ENCODE peak calls at places on chromosomes 5 and 9, in five cellular contexts. M is stomach, Y is psoas muscle, V is brain microvascular endothelial cell, O is Peyer's patch. J is an unnamed sample.
A peak's percentile ranks its signal among the peaks of the same experiment; 100 is the strongest.

GRCh38 chr9:15160673-15161072 is 146.3 kb downstream of the TTC39B start:
- DNase-seq in Y (no peak), V (no peak), M (no peak), O (no peak), J (no peak)

GRCh38 chr9:136088939-136089696 is 6.0 kb downstream of the NACC2 start:
- DNase-seq in M (no peak), V (no peak), Y (peak; percentile 42), O (no peak), J (no peak)

GRCh38 chr9:110808599-110808980 is 140.0 kb downstream of the MUSK start:
- DNase-seq in M (no peak), Y (no peak), O (no peak), V (no peak), J (no peak)

GRCh38 chr5:102796014-102796413 is 40.9 kb downstream of the PAM start:
- DNase-seq in M (no peak), V (no peak), Y (no peak), O (no peak), J (no peak)

GRCh38 chr5:176741566-176742211 is 68.7 kb upstream of the UNC5A start:
- DNase-seq in M (peak; percentile 10), Y (no peak), O (peak; percentile 27), V (no peak), J (no peak)

GRCh38 chr5:178288373-178289368 is 56.1 kb upstream of the PHYKPL start:
- DNase-seq in V (peak; percentile 3), M (no peak), O (no peak), Y (peak; percentile 2), J (peak; percentile 16)

GRCh38 chr5:98568336-98568735 is 205.1 kb upstream of the RGMB start:
- DNase-seq in V (peak; percentile 27), O (no peak), M (no peak), Y (no peak), J (no peak)

GRCh38 chr9:134546231-134546731 is 95.3 kb upstream of the COL5A1 start:
- DNase-seq in M (no peak), O (no peak), V (no peak), Y (no peak), J (no peak)

GRCh38 chr9:2662496-2662895 is 40.9 kb downstream of the VLDLR start:
- DNase-seq in M (peak; percentile 26), Y (no peak), V (no peak), O (no peak), J (no peak)

GRCh38 chr5:1887400-1888360 is 5.0 kb upstream of the IRX4 start:
- DNase-seq in O (no peak), V (no peak), M (no peak), Y (no peak), J (no peak)

GRCh38 chr9:35907732-35908483 is 1.4 kb upstream of the SPAAR start:
- DNase-seq in M (peak; percentile 47), O (peak; percentile 78), V (peak; percentile 65), Y (peak; percentile 76), J (peak; percentile 85)

GRCh38 chr9:14326264-14326826 is 12.4 kb upstream of the NFIB start:
- DNase-seq in M (no peak), V (peak; percentile 16), O (no peak), Y (no peak), J (no peak)

GRCh38 chr5:140131967-140132409 is 6.3 kb downstream of the IGIP start:
- DNase-seq in O (no peak), V (peak; percentile 85), M (peak; percentile 39), Y (peak; percentile 44), J (no peak)

GRCh38 chr9:38067611-38067891 is 1.5 kb downstream of the SHB start:
- DNase-seq in V (no peak), M (peak; percentile 44), Y (peak; percentile 36), O (peak; percentile 60), J (no peak)

GRCh38 chr5:177478711-177479646 is 5.5 kb upstream of the DBN1 start:
- DNase-seq in M (peak; percentile 80), O (peak; percentile 73), V (peak; percentile 15), Y (peak; percentile 86), J (no peak)

GRCh38 chr9:16337322-16338029 is 533.0 kb downstream of the BNC2 start:
- DNase-seq in V (peak; percentile 90), M (no peak), O (peak; percentile 51), Y (no peak), J (peak; percentile 2)

GRCh38 chr5:117261948-117262606 is 687.5 kb upstream of the SEMA6A start:
- DNase-seq in Y (no peak), O (no peak), M (no peak), V (no peak), J (no peak)

GRCh38 chr9:89481161-89481915 is 16.6 kb downstream of the SEMA4D start:
- DNase-seq in V (no peak), M (no peak), Y (no peak), O (peak; percentile 68), J (no peak)

GRCh38 chr5:37926732-37927131 is 86.9 kb upstream of the GDNF start:
- DNase-seq in M (no peak), Y (no peak), V (no peak), O (no peak), J (no peak)

GRCh38 chr9:26971721-26972120 is 15.5 kb downstream of the IFT74 start:
- DNase-seq in Y (no peak), M (no peak), V (no peak), O (no peak), J (no peak)

GRCh38 chr5:136057401-136057951 is 28.7 kb downstream of the TGFBI start:
- DNase-seq in M (no peak), O (no peak), V (peak; percentile 53), Y (no peak), J (no peak)

GRCh38 chr9:89920901-89921300 is 316.1 kb downstream of the GADD45G start:
- DNase-seq in Y (no peak), O (no peak), V (no peak), M (no peak), J (no peak)

GRCh38 chr5:150779397-150780179 is 1.0 kb downstream of the SMIM3 start:
- DNase-seq in M (no peak), Y (no peak), V (no peak), O (no peak), J (no peak)

GRCh38 chr9:88379352-88379751 is 8.9 kb upstream of the SPIN1 start:
- DNase-seq in O (no peak), V (no peak), M (no peak), Y (no peak), J (no peak)

GRCh38 chr9:76374702-76375543 is 19.3 kb downstream of the RFK start:
- DNase-seq in M (peak; percentile 90), Y (peak; percentile 66), O (peak; percentile 91), V (peak; percentile 80), J (peak; percentile 97)

GRCh38 chr5:168472329-168472728 is 13.9 kb upstream of the RARS1 start:
- DNase-seq in V (peak; percentile 94), M (no peak), O (no peak), Y (no peak), J (no peak)

GRCh38 chr5:344668-345067 is 23.2 kb downstream of the AHRR start:
- DNase-seq in M (no peak), O (no peak), Y (no peak), V (no peak), J (no peak)

GRCh38 chr5:108144332-108144731 is 237.6 kb downstream of the FBXL17 start:
- DNase-seq in V (no peak), Y (no peak), M (no peak), O (no peak), J (no peak)

GRCh38 chr5:17897776-17898175 is 263.5 kb downstream of the TAF11L14 start:
- DNase-seq in M (no peak), Y (no peak), O (no peak), V (no peak), J (no peak)

GRCh38 chr5:151870820-151871219 is 53.8 kb downstream of the GLRA1 start:
- DNase-seq in Y (no peak), O (no peak), V (peak; percentile 90), M (no peak), J (no peak)

GRCh38 chr9:134936021-134936761 is 18.5 kb upstream of the FCN1 start:
- DNase-seq in M (no peak), O (no peak), Y (no peak), V (no peak), J (no peak)

GRCh38 chr9:83981126-83981871 is 694 bp downstream of the RMI1 start:
- DNase-seq in M (peak; percentile 55), O (peak; percentile 49), Y (peak; percentile 16), V (peak; percentile 33), J (peak; percentile 48)

GRCh38 chr9:86141843-86142242 is 42.5 kb upstream of the GOLM1 start:
- DNase-seq in Y (no peak), O (no peak), V (no peak), M (no peak), J (no peak)

GRCh38 chr9:68508547-68508946 is 32.1 kb downstream of the TMEM252 start:
- DNase-seq in M (no peak), Y (no peak), O (no peak), V (no peak), J (no peak)

GRCh38 chr9:106696804-106697203 is 166.2 kb upstream of the ZNF462 start:
- DNase-seq in V (no peak), O (no peak), M (no peak), Y (no peak), J (no peak)
- H3K27ac ChIP-seq in V (no peak overlapping the region), O (no peak overlapping the region), M (no peak overlapping the region), Y (peak overlapping the region; percentile 57), J (no peak overlapping the region)

DNA sequence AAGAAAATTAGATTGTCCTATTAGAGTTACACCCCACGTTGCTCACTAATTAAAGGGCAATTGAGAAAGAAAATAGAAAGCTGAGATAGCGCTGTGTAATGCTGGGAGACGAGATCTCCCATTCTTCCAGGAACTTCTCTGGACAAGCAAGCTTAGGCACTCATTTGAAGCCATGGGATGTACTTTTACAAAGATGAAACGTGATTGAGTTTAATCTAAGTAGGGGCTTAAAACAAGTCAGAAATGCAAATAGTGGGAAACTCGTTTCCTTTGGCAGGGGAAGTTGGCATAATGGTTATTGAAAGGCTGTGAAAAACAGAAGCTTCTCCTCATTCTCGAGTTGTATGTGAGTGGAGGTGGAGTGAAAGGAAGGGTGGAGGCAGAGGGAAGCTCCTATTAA is 3.7 kb downstream of the PRDM6 start:
- DNase-seq in Y (no peak), M (no peak), O (no peak), V (no peak), J (no peak)
- H3K4me3 ChIP-seq in Y (no peak overlapping the region), M (no peak overlapping the region), O (no peak overlapping the region), V (no peak overlapping the region), J (no peak overlapping the region)

DNA sequence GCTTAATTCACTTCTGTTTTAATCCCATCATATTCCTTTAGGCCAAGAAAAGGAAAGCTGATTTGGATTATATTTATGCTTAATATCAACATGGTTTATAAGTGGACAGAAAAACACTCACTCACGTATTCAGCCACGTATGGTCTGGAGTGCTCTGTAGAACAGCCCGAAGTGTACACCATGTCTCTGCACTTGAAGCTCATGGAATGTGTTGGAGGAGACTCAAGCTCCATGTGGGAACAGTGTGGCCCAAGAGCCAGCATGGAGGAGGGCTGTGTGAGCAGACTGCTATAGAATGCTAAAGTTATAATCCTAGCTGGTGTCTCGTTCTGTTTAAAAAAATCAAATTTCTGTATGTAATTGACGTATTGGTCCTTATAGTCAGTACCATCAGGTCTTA is 32.9 kb downstream of the OTULINL start:
- DNase-seq in M (no peak), Y (no peak), V (no peak), O (no peak), J (no peak)
- H3K36me3 ChIP-seq in M (peaks cover 20% of the 10 kb centered on the region), Y (no peaks in the 10 kb centered on the region), V (no peaks in the 10 kb centered on the region), O (no peaks in the 10 kb centered on the region), J (peaks cover 6% of the 10 kb centered on the region)

DNA sequence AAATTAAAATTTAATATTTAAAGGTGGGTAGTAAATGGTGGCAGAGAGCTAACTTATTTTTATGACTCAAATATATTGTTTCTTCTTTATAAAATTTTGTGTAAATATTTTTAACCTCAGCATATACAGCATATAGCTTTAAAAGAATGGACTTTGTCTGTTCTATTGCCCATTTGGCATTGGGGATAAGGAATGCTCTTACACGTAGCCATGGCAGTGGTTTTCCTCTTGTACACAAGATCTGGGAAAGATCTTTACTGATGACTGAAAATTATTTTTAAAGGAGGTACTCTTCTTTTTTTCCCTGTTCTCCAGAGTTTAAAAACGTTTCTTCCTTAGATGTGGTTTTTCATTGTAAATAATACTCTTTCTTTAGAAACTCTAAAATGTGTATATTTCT is 75.0 kb downstream of the PBX3 start:
- DNase-seq in M (no peak), O (no peak), Y (no peak), V (no peak), J (no peak)
- H3K27ac ChIP-seq in M (peak overlapping the region; percentile 60), O (peak overlapping the region; percentile 16), Y (no peak overlapping the region), V (no peak overlapping the region), J (no peak overlapping the region)